ENCODE peak calls at places on chromosomes 4 and X, in four cellular contexts. V, K, L and N are unnamed samples.

GRCh38 chr4:16897991-16898827 is at the start of gene LDB2:
- DNase-seq in L (no peak), V (no peak), K (no peak), N (no peak)

GRCh38 chr4:60463846-60464502 is 736.2 kb upstream of the ADGRL3 start:
- DNase-seq in K (no peak), V (no peak), L (no peak), N (no peak)

GRCh38 chr4:16056681-16057400 is 27.0 kb downstream of the PROM1 start:
- DNase-seq in K (no peak), L (no peak), V (no peak), N (no peak)

GRCh38 chrX:38117485-38117884 is 103.2 kb downstream of the SRPX start:
- DNase-seq in L (no peak), K (no peak), V (no peak), N (no peak)

GRCh38 chrX:109732780-109733657 is at the start of gene ACSL4:
- DNase-seq in K (peak), L (peak), V (peak), N (peak)

GRCh38 chr4:6574747-6575502 is at the start of gene MAN2B2:
- DNase-seq in L (peak), V (peak), K (peak), N (peak)

GRCh38 chrX:125327891-125328290 is 8.2 kb downstream of the TEX13C start:
- DNase-seq in K (no peak), L (no peak), V (no peak), N (no peak)

GRCh38 chr4:6859543-6859942 is 50.1 kb upstream of the TBC1D14 start:
- DNase-seq in V (no peak), K (no peak), L (no peak), N (no peak)